ENCODE peak calls at places on chromosome 1, in nine cellular contexts. One of them, this sample, is unnamed.

GRCh38 chr1:101613549-101613948 is 376.7 kb downstream of the S1PR1 start:
- DNase-seq in activated CD4-positive, alpha-beta T cell treated with anti-CD3 and anti-CD28 coated beads, Interleukin-2, amount 10 ng/mL, durations not matched to agents 7 days and 5 days: no peak
- DNase-seq in NCI-H1092 treated with DMSO at 0.1 percent for 48 hours: no peak
- DNase-seq in ovary: no peak
- DNase-seq in CD8-positive, alpha-beta memory T cell: no peak
- DNase-seq in left ventricle myocardium superior: no peak
- DNase-seq in stimulated activated CD8-positive, alpha-beta memory T cell treated with anti-CD3 and anti-CD28 coated beads, Interleukin-4, amount 100 ng/mL, for 1 hour: no peak
- DNase-seq in nucleus accumbens: no peak
- DNase-seq in right lobe of liver: no peak
- DNase-seq in this sample: no peak

GRCh38 chr1:232744847-232745246 is 60.4 kb upstream of the MAP10 start:
- DNase-seq in nucleus accumbens: no peak
- DNase-seq in ovary: no peak
- DNase-seq in activated CD4-positive, alpha-beta T cell treated with anti-CD3 and anti-CD28 coated beads, Interleukin-2, amount 10 ng/mL, durations not matched to agents 7 days and 5 days: no peak
- DNase-seq in stimulated activated CD8-positive, alpha-beta memory T cell treated with anti-CD3 and anti-CD28 coated beads, Interleukin-4, amount 100 ng/mL, for 1 hour: no peak
- DNase-seq in left ventricle myocardium superior: no peak
- DNase-seq in NCI-H1092 treated with DMSO at 0.1 percent for 48 hours: no peak
- DNase-seq in CD8-positive, alpha-beta memory T cell: no peak
- DNase-seq in right lobe of liver: no peak
- DNase-seq in this sample: no peak

GRCh38 chr1:61237659-61238370 is 155.5 kb downstream of the NFIA start:
- DNase-seq in left ventricle myocardium superior: no peak
- DNase-seq in nucleus accumbens: no peak
- DNase-seq in NCI-H1092 treated with DMSO at 0.1 percent for 48 hours: no peak
- DNase-seq in right lobe of liver: no peak
- DNase-seq in stimulated activated CD8-positive, alpha-beta memory T cell treated with anti-CD3 and anti-CD28 coated beads, Interleukin-4, amount 100 ng/mL, for 1 hour: no peak
- DNase-seq in ovary: no peak
- DNase-seq in CD8-positive, alpha-beta memory T cell: no peak
- DNase-seq in activated CD4-positive, alpha-beta T cell treated with anti-CD3 and anti-CD28 coated beads, Interleukin-2, amount 10 ng/mL, durations not matched to agents 7 days and 5 days: no peak
- DNase-seq in this sample: no peak

GRCh38 chr1:2859881-2860430 is 58.5 kb upstream of the TTC34 start:
- DNase-seq in stimulated activated CD8-positive, alpha-beta memory T cell treated with anti-CD3 and anti-CD28 coated beads, Interleukin-4, amount 100 ng/mL, for 1 hour: no peak
- DNase-seq in CD8-positive, alpha-beta memory T cell: no peak
- DNase-seq in nucleus accumbens: no peak
- DNase-seq in right lobe of liver: no peak
- DNase-seq in ovary: no peak
- DNase-seq in activated CD4-positive, alpha-beta T cell treated with anti-CD3 and anti-CD28 coated beads, Interleukin-2, amount 10 ng/mL, durations not matched to agents 7 days and 5 days: no peak
- DNase-seq in NCI-H1092 treated with DMSO at 0.1 percent for 48 hours: no peak
- DNase-seq in left ventricle myocardium superior: peak; percentile 7
- DNase-seq in this sample: no peak

GRCh38 chr1:33099290-33100118 is 18.6 kb downstream of the AZIN2 start:
- DNase-seq in ovary: no peak
- DNase-seq in left ventricle myocardium superior: no peak
- DNase-seq in CD8-positive, alpha-beta memory T cell: peak; percentile 85
- DNase-seq in nucleus accumbens: no peak
- DNase-seq in NCI-H1092 treated with DMSO at 0.1 percent for 48 hours: no peak
- DNase-seq in activated CD4-positive, alpha-beta T cell treated with anti-CD3 and anti-CD28 coated beads, Interleukin-2, amount 10 ng/mL, durations not matched to agents 7 days and 5 days: peak; percentile 87
- DNase-seq in stimulated activated CD8-positive, alpha-beta memory T cell treated with anti-CD3 and anti-CD28 coated beads, Interleukin-4, amount 100 ng/mL, for 1 hour: peak; percentile 37
- DNase-seq in right lobe of liver: no peak
- DNase-seq in this sample: no peak

GRCh38 chr1:203058674-203058931 is 27.2 kb downstream of the MYOG start:
- DNase-seq in left ventricle myocardium superior: no peak
- DNase-seq in activated CD4-positive, alpha-beta T cell treated with anti-CD3 and anti-CD28 coated beads, Interleukin-2, amount 10 ng/mL, durations not matched to agents 7 days and 5 days: no peak
- DNase-seq in right lobe of liver: no peak
- DNase-seq in NCI-H1092 treated with DMSO at 0.1 percent for 48 hours: no peak
- DNase-seq in CD8-positive, alpha-beta memory T cell: no peak
- DNase-seq in nucleus accumbens: no peak
- DNase-seq in stimulated activated CD8-positive, alpha-beta memory T cell treated with anti-CD3 and anti-CD28 coated beads, Interleukin-4, amount 100 ng/mL, for 1 hour: no peak
- DNase-seq in ovary: no peak
- DNase-seq in this sample: no peak

GRCh38 chr1:41641483-41641829 is 157.0 kb upstream of the EDN2 start:
- DNase-seq in CD8-positive, alpha-beta memory T cell: no peak
- DNase-seq in nucleus accumbens: no peak
- DNase-seq in NCI-H1092 treated with DMSO at 0.1 percent for 48 hours: no peak
- DNase-seq in ovary: no peak
- DNase-seq in right lobe of liver: no peak
- DNase-seq in activated CD4-positive, alpha-beta T cell treated with anti-CD3 and anti-CD28 coated beads, Interleukin-2, amount 10 ng/mL, durations not matched to agents 7 days and 5 days: no peak
- DNase-seq in left ventricle myocardium superior: no peak
- DNase-seq in stimulated activated CD8-positive, alpha-beta memory T cell treated with anti-CD3 and anti-CD28 coated beads, Interleukin-4, amount 100 ng/mL, for 1 hour: no peak
- DNase-seq in this sample: no peak

GRCh38 chr1:118960567-118961136 is 27.5 kb downstream of the TBX15 start:
- DNase-seq in stimulated activated CD8-positive, alpha-beta memory T cell treated with anti-CD3 and anti-CD28 coated beads, Interleukin-4, amount 100 ng/mL, for 1 hour: no peak
- DNase-seq in CD8-positive, alpha-beta memory T cell: no peak
- DNase-seq in left ventricle myocardium superior: peak; percentile 28
- DNase-seq in nucleus accumbens: no peak
- DNase-seq in NCI-H1092 treated with DMSO at 0.1 percent for 48 hours: no peak
- DNase-seq in ovary: no peak
- DNase-seq in right lobe of liver: peak; percentile 95
- DNase-seq in activated CD4-positive, alpha-beta T cell treated with anti-CD3 and anti-CD28 coated beads, Interleukin-2, amount 10 ng/mL, durations not matched to agents 7 days and 5 days: no peak
- DNase-seq in this sample: peak; percentile 62

GRCh38 chr1:45246760-45247159 is 40.4 kb upstream of the ZSWIM5 start:
- DNase-seq in activated CD4-positive, alpha-beta T cell treated with anti-CD3 and anti-CD28 coated beads, Interleukin-2, amount 10 ng/mL, durations not matched to agents 7 days and 5 days: no peak
- DNase-seq in NCI-H1092 treated with DMSO at 0.1 percent for 48 hours: no peak
- DNase-seq in CD8-positive, alpha-beta memory T cell: no peak
- DNase-seq in ovary: no peak
- DNase-seq in nucleus accumbens: no peak
- DNase-seq in right lobe of liver: no peak
- DNase-seq in left ventricle myocardium superior: no peak
- DNase-seq in stimulated activated CD8-positive, alpha-beta memory T cell treated with anti-CD3 and anti-CD28 coated beads, Interleukin-4, amount 100 ng/mL, for 1 hour: no peak
- DNase-seq in this sample: no peak

GRCh38 chr1:173478099-173478555 is 992 bp downstream of the PRDX6 start:
- DNase-seq in CD8-positive, alpha-beta memory T cell: no peak
- DNase-seq in right lobe of liver: peak; percentile 84
- DNase-seq in ovary: peak; percentile 55
- DNase-seq in NCI-H1092 treated with DMSO at 0.1 percent for 48 hours: no peak
- DNase-seq in activated CD4-positive, alpha-beta T cell treated with anti-CD3 and anti-CD28 coated beads, Interleukin-2, amount 10 ng/mL, durations not matched to agents 7 days and 5 days: no peak
- DNase-seq in left ventricle myocardium superior: peak; percentile 56
- DNase-seq in stimulated activated CD8-positive, alpha-beta memory T cell treated with anti-CD3 and anti-CD28 coated beads, Interleukin-4, amount 100 ng/mL, for 1 hour: no peak
- DNase-seq in nucleus accumbens: peak; percentile 41
- DNase-seq in this sample: peak; percentile 58

GRCh38 chr1:233299450-233299849 is 3.9 kb upstream of the PCNX2 start:
- DNase-seq in nucleus accumbens: no peak
- DNase-seq in left ventricle myocardium superior: no peak
- DNase-seq in CD8-positive, alpha-beta memory T cell: no peak
- DNase-seq in ovary: no peak
- DNase-seq in activated CD4-positive, alpha-beta T cell treated with anti-CD3 and anti-CD28 coated beads, Interleukin-2, amount 10 ng/mL, durations not matched to agents 7 days and 5 days: no peak
- DNase-seq in NCI-H1092 treated with DMSO at 0.1 percent for 48 hours: no peak
- DNase-seq in stimulated activated CD8-positive, alpha-beta memory T cell treated with anti-CD3 and anti-CD28 coated beads, Interleukin-4, amount 100 ng/mL, for 1 hour: no peak
- DNase-seq in right lobe of liver: no peak
- DNase-seq in this sample: no peak

GRCh38 chr1:208654241-208654640 is 410.1 kb upstream of the PLXNA2 start:
- DNase-seq in activated CD4-positive, alpha-beta T cell treated with anti-CD3 and anti-CD28 coated beads, Interleukin-2, amount 10 ng/mL, durations not matched to agents 7 days and 5 days: no peak
- DNase-seq in NCI-H1092 treated with DMSO at 0.1 percent for 48 hours: peak; percentile 65
- DNase-seq in ovary: no peak
- DNase-seq in nucleus accumbens: no peak
- DNase-seq in left ventricle myocardium superior: no peak
- DNase-seq in right lobe of liver: no peak
- DNase-seq in CD8-positive, alpha-beta memory T cell: no peak
- DNase-seq in stimulated activated CD8-positive, alpha-beta memory T cell treated with anti-CD3 and anti-CD28 coated beads, Interleukin-4, amount 100 ng/mL, for 1 hour: no peak
- DNase-seq in this sample: peak; percentile 20

GRCh38 chr1:203520315-203520714 is 26.4 kb downstream of the OPTC start:
- DNase-seq in CD8-positive, alpha-beta memory T cell: no peak
- DNase-seq in NCI-H1092 treated with DMSO at 0.1 percent for 48 hours: no peak
- DNase-seq in nucleus accumbens: no peak
- DNase-seq in stimulated activated CD8-positive, alpha-beta memory T cell treated with anti-CD3 and anti-CD28 coated beads, Interleukin-4, amount 100 ng/mL, for 1 hour: no peak
- DNase-seq in ovary: no peak
- DNase-seq in activated CD4-positive, alpha-beta T cell treated with anti-CD3 and anti-CD28 coated beads, Interleukin-2, amount 10 ng/mL, durations not matched to agents 7 days and 5 days: no peak
- DNase-seq in right lobe of liver: no peak
- DNase-seq in left ventricle myocardium superior: no peak
- DNase-seq in this sample: no peak

GRCh38 chr1:78079580-78079979 is 33.8 kb downstream of the GIPC2 start:
- DNase-seq in right lobe of liver: no peak
- DNase-seq in left ventricle myocardium superior: no peak
- DNase-seq in CD8-positive, alpha-beta memory T cell: no peak
- DNase-seq in ovary: no peak
- DNase-seq in stimulated activated CD8-positive, alpha-beta memory T cell treated with anti-CD3 and anti-CD28 coated beads, Interleukin-4, amount 100 ng/mL, for 1 hour: no peak
- DNase-seq in activated CD4-positive, alpha-beta T cell treated with anti-CD3 and anti-CD28 coated beads, Interleukin-2, amount 10 ng/mL, durations not matched to agents 7 days and 5 days: no peak
- DNase-seq in NCI-H1092 treated with DMSO at 0.1 percent for 48 hours: no peak
- DNase-seq in nucleus accumbens: no peak
- DNase-seq in this sample: no peak

GRCh38 chr1:168653567-168653966 is 75.4 kb downstream of the DPT start:
- DNase-seq in right lobe of liver: no peak
- DNase-seq in stimulated activated CD8-positive, alpha-beta memory T cell treated with anti-CD3 and anti-CD28 coated beads, Interleukin-4, amount 100 ng/mL, for 1 hour: no peak
- DNase-seq in NCI-H1092 treated with DMSO at 0.1 percent for 48 hours: no peak
- DNase-seq in nucleus accumbens: no peak
- DNase-seq in CD8-positive, alpha-beta memory T cell: no peak
- DNase-seq in activated CD4-positive, alpha-beta T cell treated with anti-CD3 and anti-CD28 coated beads, Interleukin-2, amount 10 ng/mL, durations not matched to agents 7 days and 5 days: no peak
- DNase-seq in left ventricle myocardium superior: no peak
- DNase-seq in ovary: no peak
- DNase-seq in this sample: no peak

GRCh38 chr1:4825841-4826450 is 171.5 kb downstream of the AJAP1 start:
- DNase-seq in CD8-positive, alpha-beta memory T cell: no peak
- DNase-seq in right lobe of liver: no peak
- DNase-seq in NCI-H1092 treated with DMSO at 0.1 percent for 48 hours: no peak
- DNase-seq in left ventricle myocardium superior: no peak
- DNase-seq in ovary: no peak
- DNase-seq in stimulated activated CD8-positive, alpha-beta memory T cell treated with anti-CD3 and anti-CD28 coated beads, Interleukin-4, amount 100 ng/mL, for 1 hour: no peak
- DNase-seq in activated CD4-positive, alpha-beta T cell treated with anti-CD3 and anti-CD28 coated beads, Interleukin-2, amount 10 ng/mL, durations not matched to agents 7 days and 5 days: no peak
- DNase-seq in nucleus accumbens: peak; percentile 17
- DNase-seq in this sample: no peak

GRCh38 chr1:229197225-229197677 is 73.7 kb upstream of the RAB4A start:
- DNase-seq in nucleus accumbens: no peak
- DNase-seq in stimulated activated CD8-positive, alpha-beta memory T cell treated with anti-CD3 and anti-CD28 coated beads, Interleukin-4, amount 100 ng/mL, for 1 hour: no peak
- DNase-seq in ovary: no peak
- DNase-seq in left ventricle myocardium superior: no peak
- DNase-seq in activated CD4-positive, alpha-beta T cell treated with anti-CD3 and anti-CD28 coated beads, Interleukin-2, amount 10 ng/mL, durations not matched to agents 7 days and 5 days: no peak
- DNase-seq in right lobe of liver: no peak
- DNase-seq in CD8-positive, alpha-beta memory T cell: no peak
- DNase-seq in NCI-H1092 treated with DMSO at 0.1 percent for 48 hours: no peak
- DNase-seq in this sample: no peak

GRCh38 chr1:229509576-229509975 is 1.4 kb upstream of the NUP133 start:
- DNase-seq in ovary: no peak
- DNase-seq in stimulated activated CD8-positive, alpha-beta memory T cell treated with anti-CD3 and anti-CD28 coated beads, Interleukin-4, amount 100 ng/mL, for 1 hour: no peak
- DNase-seq in left ventricle myocardium superior: no peak
- DNase-seq in activated CD4-positive, alpha-beta T cell treated with anti-CD3 and anti-CD28 coated beads, Interleukin-2, amount 10 ng/mL, durations not matched to agents 7 days and 5 days: no peak
- DNase-seq in NCI-H1092 treated with DMSO at 0.1 percent for 48 hours: no peak
- DNase-seq in CD8-positive, alpha-beta memory T cell: no peak
- DNase-seq in nucleus accumbens: no peak
- DNase-seq in right lobe of liver: no peak
- DNase-seq in this sample: no peak